ENCODE peak calls at places on chromosomes 6 and 20, in seven cellular contexts. Z is AG08395; B is HT1080; X is ELF-1; J is mucosa of descending colon; W is T-helper 2 cell treated with Interferon-gamma antibody and Interleukin-4, amounts not matched to agents 5 μg/mL and 100 μg/mL, for 36 hours; I is HCEC 1CT. H is an unnamed sample.

GRCh38 chr6:116928667-116929066 is 51.6 kb downstream of the RFX6 start:
- DNase-seq in Z (no peak), B (no peak), X (no peak), J (no peak), W (no peak), I (no peak), H (no peak)

GRCh38 chr6:45791181-45791580 is 224.5 kb downstream of the CLIC5 start:
- DNase-seq in Z (peak; percentile 40), B (no peak), X (no peak), J (no peak), W (no peak), I (peak; percentile 64), H (no peak)

GRCh38 chr6:150517175-150517574 is 82.5 kb upstream of the PLEKHG1 start:
- DNase-seq in Z (no peak), B (peak; percentile 56), X (no peak), J (no peak), W (no peak), I (no peak), H (no peak)

GRCh38 chr20:24736131-24736843 is 212.8 kb upstream of the CST7 start:
- DNase-seq in Z (no peak), B (no peak), X (no peak), J (no peak), W (no peak), I (no peak), H (no peak)

GRCh38 chr6:99822741-99823512 is 171.1 kb downstream of the MCHR2 start:
- DNase-seq in Z (peak; percentile 73), B (peak; percentile 58), X (peak; percentile 12), J (no peak), W (no peak), I (peak; percentile 70), H (peak; percentile 78)

GRCh38 chr20:38426006-38426405 is 9.1 kb downstream of the SNHG17 start:
- DNase-seq in Z (peak; percentile 98), B (peak; percentile 92), X (no peak), J (no peak), W (no peak), I (peak; percentile 93), H (no peak)

GRCh38 chr20:54345817-54346216 is 129.6 kb upstream of the DOK5 start:
- DNase-seq in Z (no peak), B (no peak), X (no peak), J (no peak), W (no peak), I (no peak), H (no peak)

GRCh38 chr6:117951783-117952182 is 44.7 kb downstream of the SLC35F1 start:
- DNase-seq in Z (no peak), B (no peak), X (peak; percentile 84), J (no peak), W (no peak), I (no peak), H (no peak)

GRCh38 chr6:31729979-31730630 is 1.0 kb upstream of the DDAH2 start:
- DNase-seq in Z (peak; percentile 90), B (peak; percentile 92), X (peak; percentile 99), J (peak; percentile 92), W (peak; percentile 65), I (peak; percentile 83), H (peak; percentile 97)

GRCh38 chr20:31841928-31842327 is 3.5 kb downstream of the FOXS1 start:
- DNase-seq in Z (peak; percentile 19), B (peak; percentile 86), X (no peak), J (no peak), W (no peak), I (no peak), H (no peak)

GRCh38 chr6:145561095-145561820 is 174.1 kb downstream of the EPM2A start:
- DNase-seq in Z (no peak), B (peak; percentile 78), X (no peak), J (no peak), W (no peak), I (no peak), H (no peak)

GRCh38 chr6:122365775-122366403 is 33.6 kb upstream of the HSF2 start:
- DNase-seq in Z (peak; percentile 22), B (no peak), X (no peak), J (no peak), W (no peak), I (peak; percentile 6), H (no peak)

GRCh38 chr6:26311012-26311384 is 54.0 kb upstream of the BTN3A2 start:
- DNase-seq in Z (no peak), B (peak; percentile 84), X (peak; percentile 57), J (no peak), W (no peak), I (peak; percentile 74), H (no peak)

GRCh38 chr6:44093750-44094402 is 33.4 kb downstream of the MRPL14 start:
- DNase-seq in Z (no peak), B (no peak), X (no peak), J (no peak), W (no peak), I (no peak), H (no peak)

GRCh38 chr6:102766946-102767345 is 1373.4 kb downstream of the GRIK2 start:
- DNase-seq in Z (no peak), B (peak; percentile 54), X (no peak), J (no peak), W (no peak), I (peak; percentile 33), H (no peak)

GRCh38 chr6:90028995-90029635 is 134.8 kb downstream of the GJA10 start:
- DNase-seq in Z (no peak), B (no peak), X (no peak), J (no peak), W (no peak), I (no peak), H (no peak)

GRCh38 chr6:8831366-8832152 is 396.2 kb upstream of the SLC35B3 start:
- DNase-seq in Z (no peak), B (no peak), X (no peak), J (no peak), W (no peak), I (no peak), H (no peak)

GRCh38 chr6:107847844-107848802 is 24.0 kb upstream of the SCML4 start:
- DNase-seq in Z (peak; percentile 92), B (peak; percentile 78), X (peak; percentile 96), J (peak; percentile 92), W (peak; percentile 76), I (peak; percentile 71), H (peak; percentile 96)

GRCh38 chr6:43774776-43775583 is 5.0 kb downstream of the VEGFA start:
- DNase-seq in Z (peak; percentile 94), B (peak; percentile 57), X (peak; percentile 73), J (peak; percentile 83), W (peak; percentile 53), I (peak; percentile 67), H (peak; percentile 84)

GRCh38 chr6:118551063-118551672 is 3.1 kb downstream of the PLN start:
- DNase-seq in Z (peak; percentile 44), B (peak; percentile 61), X (peak; percentile 26), J (no peak), W (peak; percentile 10), I (peak; percentile 76), H (peak; percentile 62)

GRCh38 chr20:32539063-32539816 is 45.9 kb downstream of the NOL4L start:
- DNase-seq in Z (no peak), B (no peak), X (no peak), J (no peak), W (peak; percentile 24), I (no peak), H (peak; percentile 53)

GRCh38 chr6:117910549-117910948 is 3.5 kb downstream of the SLC35F1 start:
- DNase-seq in Z (no peak), B (no peak), X (no peak), J (no peak), W (no peak), I (no peak), H (no peak)

GRCh38 chr6:53361549-53362031 is 12.8 kb upstream of the ELOVL5 start:
- DNase-seq in Z (peak; percentile 22), B (peak; percentile 35), X (no peak), J (peak; percentile 24), W (peak; percentile 49), I (peak; percentile 39), H (no peak)

GRCh38 chr6:36336779-36337194 is at the start of gene BNIP5:
- DNase-seq in Z (no peak), B (no peak), X (no peak), J (peak; percentile 72), W (no peak), I (no peak), H (no peak)

GRCh38 chr6:80643881-80644280 is 537.4 kb downstream of the BCKDHB start:
- DNase-seq in Z (no peak), B (no peak), X (no peak), J (no peak), W (no peak), I (no peak), H (no peak)

GRCh38 chr6:15037253-15037652 is 208.6 kb upstream of the JARID2 start:
- DNase-seq in Z (no peak), B (no peak), X (no peak), J (no peak), W (no peak), I (no peak), H (no peak)

GRCh38 chr6:87473419-87473903 is 687 bp downstream of the SLC35A1 start:
- DNase-seq in Z (peak; percentile 45), B (peak; percentile 25), X (no peak), J (peak; percentile 43), W (no peak), I (peak; percentile 69), H (peak; percentile 85)

GRCh38 chr6:169106176-169106575 is 147.5 kb downstream of the THBS2 start:
- DNase-seq in Z (no peak), B (no peak), X (no peak), J (no peak), W (no peak), I (no peak), H (no peak)

GRCh38 chr6:83592770-83593394 is 80.5 kb downstream of the PRSS35 start:
- DNase-seq in Z (peak; percentile 17), B (peak; percentile 46), X (peak; percentile 19), J (no peak), W (no peak), I (peak; percentile 38), H (peak; percentile 24)

GRCh38 chr6:76792394-76792793 is 670.9 kb downstream of the HTR1B start:
- DNase-seq in Z (no peak), B (peak; percentile 3), X (no peak), J (no peak), W (no peak), I (peak; percentile 47), H (no peak)

GRCh38 chr6:33591633-33592032 is 11.6 kb upstream of the BAK1 start:
- DNase-seq in Z (no peak), B (no peak), X (no peak), J (no peak), W (no peak), I (no peak), H (no peak)

GRCh38 chr6:53938810-53939209 is 144.0 kb downstream of the LRRC1 start:
- DNase-seq in Z (no peak), B (peak; percentile 45), X (no peak), J (no peak), W (no peak), I (peak; percentile 14), H (no peak)

GRCh38 chr20:59320850-59321631 is 20.6 kb downstream of the EDN3 start:
- DNase-seq in Z (no peak), B (no peak), X (no peak), J (no peak), W (no peak), I (no peak), H (no peak)

GRCh38 chr20:45051497-45052060 is 49.3 kb downstream of the KCNS1 start:
- DNase-seq in Z (no peak), B (no peak), X (no peak), J (no peak), W (no peak), I (no peak), H (no peak)

GRCh38 chr6:88368071-88368787 is 202.1 kb upstream of the CNR1 start:
- DNase-seq in Z (peak; percentile 18), B (peak; percentile 48), X (no peak), J (no peak), W (no peak), I (peak; percentile 30), H (no peak)

H was measured in left kidney.